ENCODE peak calls at places on chromosome 11, in ten cellular contexts. J is right atrium auricular region, E is bronchial epithelial cell, D is PC-3, Z is lung, C is uterus, R is GM06990, S is brain microvascular endothelial cell, F is neural progenitor cell, U is colonic mucosa. Q is an unnamed sample. For H3K36me3, the result is how much of the 10 kb centered on the place peaks cover.

GRCh38 chr11:46457659-46458058 is 66.1 kb upstream of the CHRM4 start:
- DNase-seq in J (no peak), E (peak), D (no peak), Z (peak), C (no peak), R (no peak), S (no peak), F (no peak), U (no peak), Q (no peak)

GRCh38 chr11:62497132-62497915 is 49.3 kb downstream of the AHNAK start:
- DNase-seq in J (no peak), E (peak), D (peak), Z (no peak), C (no peak), R (no peak), S (peak), F (peak), U (peak), Q (peak)

GRCh38 chr11:78187366-78188011 is 937 bp downstream of the KCTD21 start:
- DNase-seq in J (no peak), E (peak), D (no peak), Z (no peak), C (no peak), R (no peak), S (no peak), F (no peak), U (no peak), Q (no peak)

GRCh38 chr11:122757201-122757600 is 81.1 kb upstream of the CRTAM start:
- DNase-seq in J (no peak), E (no peak), D (no peak), Z (no peak), C (no peak), R (no peak), S (no peak), F (no peak), U (no peak), Q (no peak)

GRCh38 chr11:134711563-134711962 is 299.5 kb upstream of the B3GAT1 start:
- DNase-seq in J (no peak), E (no peak), D (no peak), Z (no peak), C (no peak), R (no peak), S (no peak), F (peak), U (no peak), Q (no peak)

GRCh38 chr11:114880458-114880857 is 202.1 kb downstream of the NXPE2 start:
- DNase-seq in J (no peak), E (no peak), D (no peak), Z (no peak), C (no peak), R (no peak), S (no peak), F (no peak), U (no peak), Q (no peak)

GRCh38 chr11:101169944-101170343 is 40.3 kb upstream of the PGR start:
- DNase-seq in J (no peak), E (no peak), D (no peak), Z (no peak), C (no peak), R (no peak), S (no peak), F (no peak), U (no peak), Q (no peak)

GRCh38 chr11:99260696-99261095 is 239.9 kb downstream of the CNTN5 start:
- DNase-seq in J (no peak), E (no peak), D (peak), Z (no peak), C (no peak), R (no peak), S (peak), F (no peak), U (no peak), Q (no peak)

GRCh38 chr11:118933486-118933885 is 7.8 kb upstream of the BCL9L start:
- DNase-seq in J (no peak), E (peak), D (peak), Z (no peak), C (peak), R (no peak), S (no peak), F (no peak), U (no peak), Q (peak)

GRCh38 chr11:34249439-34250073 is 108.3 kb downstream of the ABTB2 start:
- DNase-seq in J (no peak), E (no peak), D (no peak), Z (no peak), C (no peak), R (no peak), S (no peak), F (no peak), U (no peak), Q (no peak)

GRCh38 chr11:117857734-117858369 is 18.6 kb downstream of the FXYD6 start:
- DNase-seq in J (peak), E (no peak), D (no peak), Z (no peak), C (peak), R (no peak), S (no peak), F (no peak), U (no peak), Q (no peak)

GRCh38 chr11:1486054-1486825 is at the start of gene MOB2:
- DNase-seq in J (no peak), E (no peak), D (no peak), Z (no peak), C (no peak), R (no peak), S (no peak), F (no peak), U (peak), Q (peak)

GRCh38 chr11:71329165-71329510 is 76.8 kb upstream of the SHANK2 start:
- DNase-seq in J (no peak), E (no peak), D (no peak), Z (no peak), C (no peak), R (no peak), S (no peak), F (no peak), U (no peak), Q (no peak)

GRCh38 chr11:104897891-104898684 is at the start of gene CASP12:
- DNase-seq in J (no peak), E (no peak), D (no peak), Z (no peak), C (peak), R (peak), S (peak), F (no peak), U (no peak), Q (no peak)

GRCh38 chr11:71309181-71309580 is 56.8 kb upstream of the SHANK2 start:
- DNase-seq in J (peak), E (no peak), D (no peak), Z (no peak), C (no peak), R (no peak), S (no peak), F (no peak), U (peak), Q (no peak)

GRCh38 chr11:105244157-105244820 is 104.7 kb upstream of the CARD18 start:
- DNase-seq in J (no peak), E (peak), D (peak), Z (no peak), C (no peak), R (no peak), S (peak), F (no peak), U (no peak), Q (peak)

GRCh38 chr11:2270322-2271076 is at the start of gene ASCL2:
- DNase-seq in J (peak), E (no peak), D (no peak), Z (peak), C (no peak), R (no peak), S (no peak), F (peak), U (peak), Q (no peak)

GRCh38 chr11:130431337-130431773 is 2.9 kb upstream of the ADAMTS8 start:
- DNase-seq in J (peak), E (peak), D (peak), Z (peak), C (peak), R (no peak), S (peak), F (peak), U (peak), Q (peak)
- TF ChIP-seq CTCF in J (peak), E (peak), D (peak), Z (peak), C (peak), R (peak), S (peak), F (peak), U (peak), Q (peak)

GRCh38 chr11:108278954-108279353 is 56.1 kb downstream of the ATM start:
- DNase-seq in J (no peak), E (no peak), D (no peak), Z (no peak), C (no peak), R (no peak), S (no peak), F (no peak), U (no peak), Q (no peak)

GRCh38 chr11:108278546-108278945 is 55.7 kb downstream of the ATM start:
- DNase-seq in J (no peak), E (no peak), D (no peak), Z (no peak), C (no peak), R (no peak), S (no peak), F (no peak), U (no peak), Q (no peak)
- H3K36me3 ChIP-seq in J (under half), E (under half), D (under half), Z (under half), C (under half), R (under half), S (under half), F (under half), U (under half), Q (under half)

DNA sequence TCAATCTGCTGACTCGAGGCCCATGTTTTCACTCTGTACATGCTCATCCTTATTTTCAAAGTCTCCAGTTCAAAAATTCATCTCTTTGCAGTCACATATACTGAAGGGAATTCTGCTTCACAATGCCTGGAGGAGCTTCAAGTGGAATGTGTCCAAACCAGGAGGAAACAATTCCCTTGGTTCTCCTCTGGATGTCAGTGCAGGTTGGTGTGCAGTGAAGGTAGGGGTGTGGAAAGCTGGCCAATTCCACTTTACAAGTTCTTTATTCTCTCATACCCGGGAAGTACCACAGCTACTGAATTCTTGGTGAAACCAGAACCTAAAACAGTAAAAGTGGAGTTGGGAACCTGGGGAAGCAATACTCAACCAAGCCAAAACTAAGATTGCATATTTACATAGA is 57.3 kb downstream of the BDNF start:
- DNase-seq in J (no peak), E (no peak), D (no peak), Z (no peak), C (no peak), R (no peak), S (no peak), F (no peak), U (no peak), Q (no peak)
- TF ChIP-seq CTCF in J (no peak), E (peak), D (no peak), Z (no peak), C (no peak), R (no peak), S (no peak), F (peak), U (no peak), Q (no peak)

DNA sequence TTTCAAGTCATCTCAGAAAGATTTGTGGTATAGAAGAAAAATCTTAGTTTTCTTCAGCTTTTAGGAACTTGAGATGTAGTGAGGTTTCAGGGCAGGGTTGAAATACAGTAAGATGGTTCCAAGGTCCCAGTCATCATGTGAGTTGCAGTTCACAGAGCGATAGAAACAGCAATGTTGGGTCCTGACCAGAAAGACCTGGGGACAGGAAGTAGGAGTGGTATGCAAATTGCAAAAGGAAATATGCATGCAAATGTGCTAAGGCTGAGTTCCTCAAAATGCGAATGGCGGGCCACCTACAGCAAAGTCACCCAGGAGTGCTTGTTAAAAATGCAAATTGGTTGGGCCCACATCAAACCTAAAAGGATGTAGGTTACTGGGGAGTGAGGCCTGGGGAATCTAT is 1032.7 kb upstream of the TENM4 start:
- DNase-seq in J (no peak), E (no peak), D (no peak), Z (no peak), C (no peak), R (peak), S (no peak), F (no peak), U (no peak), Q (no peak)
- H3K36me3 ChIP-seq in J (under half), E (under half), D (under half), Z (under half), C (under half), R (under half), S (under half), F (under half), U (under half), Q (under half)

DNA sequence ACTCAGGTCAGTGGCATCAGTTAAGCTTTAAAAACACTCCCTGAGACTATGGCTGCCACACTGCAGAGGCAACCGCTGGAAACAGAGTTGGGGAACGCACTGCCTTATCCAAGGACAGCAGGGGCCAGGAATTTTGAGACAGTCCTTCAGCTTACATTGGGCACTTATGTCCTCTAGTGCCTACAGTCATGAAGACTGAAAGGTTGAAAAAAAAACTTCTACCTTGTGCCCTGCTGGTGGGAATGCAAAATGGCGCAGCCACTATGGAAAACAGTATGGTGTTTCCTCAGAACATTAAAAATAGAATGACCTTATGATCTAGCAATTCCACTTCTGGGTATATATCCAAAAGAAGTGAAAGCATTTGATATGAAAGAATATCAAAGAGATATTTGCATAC is 19.6 kb downstream of the DKK3 start:
- DNase-seq in J (no peak), E (no peak), D (no peak), Z (no peak), C (no peak), R (no peak), S (no peak), F (no peak), U (no peak), Q (no peak)
- TF ChIP-seq CTCF in J (no peak), E (peak), D (peak), Z (no peak), C (no peak), R (no peak), S (peak), F (peak), U (no peak), Q (no peak)

GRCh38 chr11:76659672-76660532 is 10.6 kb downstream of the LRRC32 start:
- DNase-seq in J (no peak), E (no peak), D (no peak), Z (no peak), C (peak), R (no peak), S (no peak), F (no peak), U (no peak), Q (peak)
- H3K36me3 ChIP-seq in J (under half), E (under half), D (under half), Z (under half), C (under half), R (under half), S (under half), F (under half), U (under half), Q (under half)

Q was measured in gastrocnemius medialis.